ENCODE peak calls at places on chromosomes 5 and 9, in nine cellular contexts. J is stomach, O is ovary, Z is HepG2, Q is sigmoid colon, V is A549, K is tibial nerve, U is esophagus muscularis mucosa, Y is SK-N-SH. T is an unnamed sample.
A peak's percentile ranks its signal among the peaks of the same experiment; 100 is the strongest.

GRCh38 chr9:27534658-27535209 is 5.1 kb upstream of the MOB3B start:
- DNase-seq in J (no peak), O (no peak), Z (no peak), Q (no peak), V (no peak), K (no peak), U (no peak), Y (no peak), T (no peak)

GRCh38 chr5:127290019-127290945 is at the start of gene MEGF10:
- DNase-seq in J (no peak), O (no peak), Z (peak; percentile 7), Q (no peak), V (peak; percentile 48), K (no peak), U (no peak), Y (peak; percentile 83), T (no peak)

GRCh38 chr9:135181336-135181735 is 93.9 kb downstream of the OLFM1 start:
- DNase-seq in J (no peak), O (no peak), Z (no peak), Q (no peak), V (no peak), K (no peak), U (no peak), Y (no peak), T (no peak)

GRCh38 chr9:94031946-94032345 is 52.3 kb upstream of the PTPDC1 start:
- DNase-seq in J (no peak), O (no peak), Z (no peak), Q (no peak), V (no peak), K (no peak), U (no peak), Y (no peak), T (no peak)

GRCh38 chr5:176948458-176948857 is 49.3 kb upstream of the HK3 start:
- DNase-seq in J (no peak), O (no peak), Z (no peak), Q (no peak), V (no peak), K (no peak), U (no peak), Y (no peak), T (no peak)

GRCh38 chr5:151345808-151346478 is 1.4 kb downstream of the SLC36A2 start:
- DNase-seq in J (no peak), O (no peak), Z (no peak), Q (no peak), V (no peak), K (no peak), U (peak; percentile 72), Y (no peak), T (no peak)

GRCh38 chr5:150734579-150735384 is 24.0 kb downstream of the DCTN4 start:
- DNase-seq in J (peak; percentile 49), O (no peak), Z (no peak), Q (peak; percentile 81), V (no peak), K (no peak), U (no peak), Y (no peak), T (no peak)

GRCh38 chr9:131562032-131562959 is 17.0 kb downstream of the PRRT1B start:
- DNase-seq in J (no peak), O (no peak), Z (peak; percentile 18), Q (no peak), V (no peak), K (no peak), U (no peak), Y (no peak), T (no peak)

GRCh38 chr9:115444941-115445340 is 327.0 kb upstream of the TNC start:
- DNase-seq in J (no peak), O (no peak), Z (no peak), Q (no peak), V (no peak), K (no peak), U (no peak), Y (no peak), T (no peak)

GRCh38 chr5:98774192-98775046 is 956 bp downstream of the RGMB start:
- DNase-seq in J (peak; percentile 72), O (peak; percentile 62), Z (peak; percentile 61), Q (peak; percentile 84), V (peak; percentile 38), K (no peak), U (no peak), Y (peak; percentile 70), T (no peak)

DNA sequence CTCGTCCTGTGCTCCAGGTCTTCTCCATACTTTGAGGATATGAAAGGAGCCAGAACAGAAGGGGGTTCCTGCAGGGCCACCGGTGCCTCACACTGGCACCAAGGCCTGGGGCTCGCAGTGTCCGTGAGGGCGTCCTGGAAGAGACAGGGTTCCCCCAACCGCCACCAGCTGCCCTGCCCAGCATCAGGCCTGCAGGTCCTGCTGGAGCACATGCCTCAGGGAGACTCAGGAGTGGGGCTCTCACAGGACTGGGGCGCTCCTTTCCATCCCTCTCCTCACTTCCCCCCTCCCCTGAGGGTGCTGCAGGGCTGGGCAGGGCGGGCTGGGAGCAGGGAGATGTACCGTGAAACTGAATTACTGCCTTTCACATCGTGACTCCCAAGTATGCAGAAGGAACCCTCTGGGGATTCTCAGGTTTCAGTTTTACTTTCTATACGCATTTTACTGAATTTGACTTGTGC is 31.7 kb downstream of the CEP72 start:
- DNase-seq in J (no peak), O (no peak), Z (no peak), Q (no peak), V (no peak), K (no peak), U (no peak), Y (no peak), T (peak; percentile 50)
- TF ChIP-seq EP300 in J (no peak), O (no peak), Z (no peak), Q (no peak), V (no peak), K (no peak), U (no peak), Y (no peak), T (no peak)

GRCh38 chr9:79693750-79694149 is 122.0 kb downstream of the TLE4 start:
- DNase-seq in J (no peak), O (no peak), Z (no peak), Q (no peak), V (no peak), K (no peak), U (no peak), Y (no peak), T (no peak)
- TF ChIP-seq EP300 in J (no peak), O (no peak), Z (no peak), Q (no peak), V (no peak), K (no peak), U (no peak), Y (no peak), T (no peak)

DNA sequence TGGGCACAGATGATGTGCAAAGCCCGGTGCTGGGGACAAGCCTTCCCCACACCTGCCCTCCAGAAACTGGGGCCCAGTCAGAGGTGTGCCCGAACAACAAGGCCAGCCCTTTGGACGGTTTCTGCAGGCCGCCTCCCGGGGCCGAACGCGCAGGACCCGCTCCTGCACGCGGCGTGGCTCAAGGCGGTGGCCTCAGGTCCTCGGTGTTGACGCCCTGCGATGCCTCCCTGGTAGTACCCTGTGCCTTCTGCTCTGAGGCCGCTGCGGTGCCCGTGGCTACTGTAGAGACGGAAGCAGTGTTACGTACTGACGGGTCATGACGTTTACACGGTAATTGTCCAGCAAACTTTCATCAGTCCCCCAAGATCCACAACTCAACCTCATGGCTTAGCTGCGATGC is 33.5 kb upstream of the FANCC start:
- DNase-seq in J (no peak), O (no peak), Z (no peak), Q (no peak), V (no peak), K (no peak), U (no peak), Y (no peak), T (no peak)
- TF ChIP-seq EP300 in J (no peak), O (no peak), Z (no peak), Q (no peak), V (no peak), K (no peak), U (no peak), Y (no peak), T (no peak)

GRCh38 chr9:77215874-77216273 is 38.5 kb downstream of the VPS13A start:
- DNase-seq in J (no peak), O (no peak), Z (peak; percentile 14), Q (no peak), V (no peak), K (no peak), U (no peak), Y (no peak), T (no peak)
- TF ChIP-seq EP300 in J (no peak), O (no peak), Z (no peak), Q (no peak), V (no peak), K (no peak), U (no peak), Y (no peak), T (no peak)

GRCh38 chr5:31806566-31806965 is 167.6 kb downstream of the PDZD2 start:
- DNase-seq in J (no peak), O (no peak), Z (no peak), Q (no peak), V (no peak), K (no peak), U (no peak), Y (no peak), T (no peak)
- TF ChIP-seq EP300 in J (no peak), O (no peak), Z (no peak), Q (no peak), V (no peak), K (no peak), U (no peak), Y (no peak), T (no peak)

DNA sequence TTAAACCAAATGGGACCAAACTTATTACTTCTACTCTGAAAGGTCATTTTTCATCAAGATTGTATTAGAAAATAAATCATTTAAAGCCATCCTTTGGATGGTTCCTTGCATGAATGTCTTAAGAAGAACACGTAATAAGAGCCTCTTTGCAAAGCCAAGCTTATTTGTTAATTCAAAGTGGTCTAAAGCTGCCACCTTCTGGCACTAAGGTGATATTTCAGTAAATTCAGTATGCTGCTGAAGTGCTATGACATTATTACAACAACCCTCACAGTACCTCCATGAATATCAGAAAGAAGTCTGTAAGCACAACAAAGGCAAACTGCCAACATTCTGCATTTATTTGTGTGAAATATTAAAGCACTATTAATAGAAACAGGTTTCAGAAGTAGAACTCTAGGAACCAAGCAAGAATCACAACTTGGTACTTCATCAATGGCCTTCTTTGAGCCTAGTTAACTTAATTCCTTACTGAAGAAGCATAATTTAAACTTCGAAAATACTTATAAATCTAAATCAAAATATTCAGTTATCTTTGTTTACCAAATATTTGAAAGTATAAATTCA is 53.1 kb upstream of the TYRP1 start:
- DNase-seq in J (no peak), O (no peak), Z (peak; percentile 27), Q (no peak), V (peak; percentile 4), K (no peak), U (no peak), Y (peak; percentile 5), T (no peak)
- TF ChIP-seq EP300 in J (no peak), O (no peak), Z (no peak), Q (no peak), V (no peak), K (no peak), U (no peak), Y (no peak), T (no peak)